ENCODE peak calls at places on chromosomes 6 and 20, in seven cellular contexts. One of them, this sample, is unnamed.

GRCh38 chr6:31617010-31617409 is 2.0 kb downstream of the AIF1 start:
- DNase-seq in AG09309: no peak
- DNase-seq in epithelial cell of esophagus: peak; percentile 64
- DNase-seq in heart right ventricle: no peak
- DNase-seq in CD4-positive, alpha-beta memory T cell: no peak
- DNase-seq in left ventricle myocardium inferior: no peak
- DNase-seq in GM23338: no peak
- DNase-seq in this sample: no peak

GRCh38 chr6:548517-548916 is 108.4 kb downstream of the HUS1B start:
- DNase-seq in AG09309: no peak
- DNase-seq in GM23338: no peak
- DNase-seq in heart right ventricle: no peak
- DNase-seq in left ventricle myocardium inferior: no peak
- DNase-seq in epithelial cell of esophagus: no peak
- DNase-seq in CD4-positive, alpha-beta memory T cell: peak; percentile 15
- DNase-seq in this sample: no peak

GRCh38 chr6:167094820-167095637 is 27.9 kb upstream of the CCR6 start:
- DNase-seq in AG09309: no peak
- DNase-seq in CD4-positive, alpha-beta memory T cell: no peak
- DNase-seq in heart right ventricle: no peak
- DNase-seq in epithelial cell of esophagus: no peak
- DNase-seq in left ventricle myocardium inferior: no peak
- DNase-seq in GM23338: no peak
- DNase-seq in this sample: no peak

GRCh38 chr6:136812174-136812573 is 10.2 kb upstream of the PEX7 start:
- DNase-seq in epithelial cell of esophagus: no peak
- DNase-seq in GM23338: no peak
- DNase-seq in CD4-positive, alpha-beta memory T cell: no peak
- DNase-seq in AG09309: no peak
- DNase-seq in left ventricle myocardium inferior: no peak
- DNase-seq in heart right ventricle: no peak
- DNase-seq in this sample: no peak

GRCh38 chr6:67790569-67790968 is 844.5 kb upstream of the ADGRB3 start:
- DNase-seq in GM23338: no peak
- DNase-seq in AG09309: no peak
- DNase-seq in left ventricle myocardium inferior: no peak
- DNase-seq in CD4-positive, alpha-beta memory T cell: no peak
- DNase-seq in epithelial cell of esophagus: no peak
- DNase-seq in heart right ventricle: no peak
- DNase-seq in this sample: no peak

GRCh38 chr20:58991720-58992119 is 10.7 kb downstream of the NELFCD start:
- DNase-seq in epithelial cell of esophagus: no peak
- DNase-seq in CD4-positive, alpha-beta memory T cell: no peak
- DNase-seq in AG09309: no peak
- DNase-seq in GM23338: no peak
- DNase-seq in left ventricle myocardium inferior: no peak
- DNase-seq in heart right ventricle: no peak
- DNase-seq in this sample: no peak

GRCh38 chr6:301929-302705 is 9.8 kb downstream of the DUSP22 start:
- DNase-seq in left ventricle myocardium inferior: no peak
- DNase-seq in CD4-positive, alpha-beta memory T cell: no peak
- DNase-seq in GM23338: no peak
- DNase-seq in heart right ventricle: no peak
- DNase-seq in epithelial cell of esophagus: no peak
- DNase-seq in AG09309: no peak
- DNase-seq in this sample: no peak

GRCh38 chr20:10466325-10466724 is 31.2 kb downstream of the SLX4IP start:
- DNase-seq in AG09309: no peak
- DNase-seq in CD4-positive, alpha-beta memory T cell: no peak
- DNase-seq in GM23338: peak; percentile 87
- DNase-seq in heart right ventricle: no peak
- DNase-seq in epithelial cell of esophagus: no peak
- DNase-seq in left ventricle myocardium inferior: no peak
- DNase-seq in this sample: no peak

GRCh38 chr20:59823860-59824259 is 109.6 kb downstream of the SYCP2 start:
- DNase-seq in heart right ventricle: no peak
- DNase-seq in epithelial cell of esophagus: no peak
- DNase-seq in left ventricle myocardium inferior: no peak
- DNase-seq in CD4-positive, alpha-beta memory T cell: no peak
- DNase-seq in AG09309: no peak
- DNase-seq in GM23338: no peak
- DNase-seq in this sample: no peak

GRCh38 chr6:125301435-125302391 is at the start of gene HDDC2:
- DNase-seq in epithelial cell of esophagus: peak; percentile 57
- DNase-seq in GM23338: peak; percentile 90
- DNase-seq in left ventricle myocardium inferior: peak; percentile 83
- DNase-seq in heart right ventricle: peak; percentile 84
- DNase-seq in CD4-positive, alpha-beta memory T cell: peak; percentile 32
- DNase-seq in AG09309: no peak
- DNase-seq in this sample: peak; percentile 15

GRCh38 chr20:64049060-64049886 is at the start of gene SOX18:
- DNase-seq in CD4-positive, alpha-beta memory T cell: no peak
- DNase-seq in GM23338: peak; percentile 76
- DNase-seq in epithelial cell of esophagus: peak; percentile 53
- DNase-seq in heart right ventricle: peak; percentile 68
- DNase-seq in left ventricle myocardium inferior: peak; percentile 64
- DNase-seq in AG09309: no peak
- DNase-seq in this sample: no peak

GRCh38 chr6:140040391-140040790 is 665.9 kb upstream of the CITED2 start:
- DNase-seq in GM23338: no peak
- DNase-seq in heart right ventricle: no peak
- DNase-seq in epithelial cell of esophagus: peak; percentile 78
- DNase-seq in AG09309: no peak
- DNase-seq in left ventricle myocardium inferior: no peak
- DNase-seq in CD4-positive, alpha-beta memory T cell: no peak
- DNase-seq in this sample: no peak

GRCh38 chr20:19071902-19072498 is 140.4 kb upstream of the SLC24A3 start:
- DNase-seq in AG09309: no peak
- DNase-seq in left ventricle myocardium inferior: no peak
- DNase-seq in CD4-positive, alpha-beta memory T cell: no peak
- DNase-seq in epithelial cell of esophagus: no peak
- DNase-seq in GM23338: no peak
- DNase-seq in heart right ventricle: no peak
- DNase-seq in this sample: no peak

GRCh38 chr6:129713806-129714338 is 3.9 kb upstream of the ARHGAP18 start:
- DNase-seq in heart right ventricle: no peak
- DNase-seq in left ventricle myocardium inferior: no peak
- DNase-seq in CD4-positive, alpha-beta memory T cell: no peak
- DNase-seq in AG09309: no peak
- DNase-seq in epithelial cell of esophagus: no peak
- DNase-seq in GM23338: no peak
- DNase-seq in this sample: no peak

GRCh38 chr6:30265166-30265565 is 52.0 kb upstream of the TRIM26 start:
- DNase-seq in left ventricle myocardium inferior: no peak
- DNase-seq in GM23338: no peak
- DNase-seq in heart right ventricle: no peak
- DNase-seq in CD4-positive, alpha-beta memory T cell: no peak
- DNase-seq in AG09309: no peak
- DNase-seq in epithelial cell of esophagus: no peak
- DNase-seq in this sample: no peak

GRCh38 chr6:113908801-113909200 is 51.7 kb downstream of the MARCKS start:
- DNase-seq in epithelial cell of esophagus: no peak
- DNase-seq in CD4-positive, alpha-beta memory T cell: no peak
- DNase-seq in heart right ventricle: no peak
- DNase-seq in GM23338: no peak
- DNase-seq in AG09309: no peak
- DNase-seq in left ventricle myocardium inferior: no peak
- DNase-seq in this sample: no peak

GRCh38 chr6:149861603-149862423 is 2.3 kb downstream of the LRP11 start:
- DNase-seq in AG09309: no peak
- DNase-seq in left ventricle myocardium inferior: no peak
- DNase-seq in epithelial cell of esophagus: no peak
- DNase-seq in CD4-positive, alpha-beta memory T cell: no peak
- DNase-seq in heart right ventricle: no peak
- DNase-seq in GM23338: no peak
- DNase-seq in this sample: no peak

GRCh38 chr6:21402368-21402767 is 191.2 kb upstream of the SOX4 start:
- DNase-seq in epithelial cell of esophagus: peak; percentile 57
- DNase-seq in CD4-positive, alpha-beta memory T cell: no peak
- DNase-seq in AG09309: peak; percentile 54
- DNase-seq in left ventricle myocardium inferior: no peak
- DNase-seq in heart right ventricle: no peak
- DNase-seq in GM23338: no peak
- DNase-seq in this sample: no peak

GRCh38 chr20:47115694-47116093 is 221.1 kb downstream of the EYA2 start:
- DNase-seq in AG09309: no peak
- DNase-seq in epithelial cell of esophagus: no peak
- DNase-seq in CD4-positive, alpha-beta memory T cell: no peak
- DNase-seq in heart right ventricle: no peak
- DNase-seq in left ventricle myocardium inferior: no peak
- DNase-seq in GM23338: no peak
- DNase-seq in this sample: no peak

GRCh38 chr6:112244428-112244827 is 9.9 kb downstream of the LAMA4 start:
- DNase-seq in GM23338: no peak
- DNase-seq in CD4-positive, alpha-beta memory T cell: no peak
- DNase-seq in AG09309: no peak
- DNase-seq in heart right ventricle: no peak
- DNase-seq in epithelial cell of esophagus: no peak
- DNase-seq in left ventricle myocardium inferior: no peak
- DNase-seq in this sample: no peak
- H3K4me3 ChIP-seq in GM23338: no peak overlapping the region
- H3K4me3 ChIP-seq in CD4-positive, alpha-beta memory T cell: no peak overlapping the region
- H3K4me3 ChIP-seq in AG09309: no peak overlapping the region
- H3K4me3 ChIP-seq in heart right ventricle: no peak overlapping the region
- H3K4me3 ChIP-seq in epithelial cell of esophagus: no peak overlapping the region
- H3K4me3 ChIP-seq in left ventricle myocardium inferior: peak overlapping the region; percentile 19
- H3K4me3 ChIP-seq in this sample: no peak overlapping the region

DNA sequence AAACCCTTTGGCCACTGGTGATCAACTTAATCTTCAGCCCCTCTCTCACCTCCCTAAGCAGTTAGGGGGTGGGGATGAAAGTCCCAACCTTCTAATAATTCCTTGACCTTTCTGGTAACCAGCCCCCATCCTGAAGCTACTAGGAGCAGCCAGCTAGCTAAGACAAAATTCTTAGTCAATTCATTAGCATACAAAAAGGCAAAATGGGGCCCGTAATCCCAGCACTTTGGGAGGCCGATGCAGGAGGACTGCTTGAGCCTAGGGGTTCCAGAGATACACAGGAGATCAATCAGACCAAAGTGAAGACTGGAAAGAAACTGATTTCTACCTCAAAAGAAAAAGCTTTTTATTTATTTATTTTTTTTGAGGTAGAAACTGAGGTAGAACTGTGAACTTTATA is 1.8 kb downstream of the ASCC3 start:
- DNase-seq in left ventricle myocardium inferior: no peak
- DNase-seq in CD4-positive, alpha-beta memory T cell: no peak
- DNase-seq in heart right ventricle: no peak
- DNase-seq in AG09309: no peak
- DNase-seq in GM23338: peak; percentile 58
- DNase-seq in epithelial cell of esophagus: no peak
- DNase-seq in this sample: no peak
- H3K4me3 ChIP-seq in left ventricle myocardium inferior: no peak overlapping the region
- H3K4me3 ChIP-seq in CD4-positive, alpha-beta memory T cell: no peak overlapping the region
- H3K4me3 ChIP-seq in heart right ventricle: no peak overlapping the region
- H3K4me3 ChIP-seq in AG09309: no peak overlapping the region
- H3K4me3 ChIP-seq in GM23338: peak overlapping the region; percentile 74
- H3K4me3 ChIP-seq in epithelial cell of esophagus: peak overlapping the region; percentile 1
- H3K4me3 ChIP-seq in this sample: no peak overlapping the region

GRCh38 chr6:28693751-28694443 is 168.2 kb downstream of the GPX5 start:
- DNase-seq in epithelial cell of esophagus: no peak
- DNase-seq in heart right ventricle: no peak
- DNase-seq in left ventricle myocardium inferior: no peak
- DNase-seq in CD4-positive, alpha-beta memory T cell: no peak
- DNase-seq in AG09309: no peak
- DNase-seq in GM23338: peak; percentile 80
- DNase-seq in this sample: no peak

GRCh38 chr6:28695671-28696537 is 170.2 kb downstream of the GPX5 start:
- DNase-seq in epithelial cell of esophagus: peak; percentile 41
- DNase-seq in GM23338: peak; percentile 38
- DNase-seq in CD4-positive, alpha-beta memory T cell: no peak
- DNase-seq in left ventricle myocardium inferior: no peak
- DNase-seq in heart right ventricle: no peak
- DNase-seq in AG09309: no peak
- DNase-seq in this sample: no peak

DNA sequence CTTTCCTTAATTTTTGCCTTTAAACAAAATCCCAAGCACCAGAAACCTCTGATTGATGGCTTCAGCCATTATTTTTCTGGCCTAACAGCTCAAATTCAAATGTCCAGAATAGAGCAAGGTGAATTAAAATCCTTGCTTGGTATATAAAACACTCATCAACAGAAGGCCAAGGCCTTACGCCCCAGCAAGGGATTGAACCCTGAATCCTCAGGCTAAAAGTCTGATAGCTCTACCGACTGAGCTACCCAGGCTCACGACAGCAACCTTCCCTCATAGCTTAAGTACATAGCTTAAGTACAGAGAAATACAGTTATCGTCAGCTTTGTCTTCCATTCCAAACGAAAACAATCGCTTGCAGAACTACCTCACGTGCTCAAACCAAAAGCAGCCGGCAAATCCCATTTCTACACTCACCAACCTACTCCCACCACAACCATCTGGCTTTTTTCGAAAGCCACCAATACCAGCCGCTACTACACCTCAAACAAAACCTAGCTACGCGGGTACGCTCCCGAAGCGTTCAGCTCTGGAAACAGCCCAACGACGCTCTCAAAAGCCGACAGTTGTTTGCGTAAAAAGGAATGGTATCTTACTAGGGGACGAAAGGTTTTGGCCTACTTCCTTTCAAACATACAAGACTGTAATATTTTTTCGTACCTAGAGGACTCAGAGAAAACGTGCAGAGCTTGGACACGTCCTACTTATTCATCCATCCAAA is 167.5 kb downstream of the GPX5 start:
- DNase-seq in left ventricle myocardium inferior: no peak
- DNase-seq in GM23338: peak; percentile 68
- DNase-seq in CD4-positive, alpha-beta memory T cell: no peak
- DNase-seq in heart right ventricle: no peak
- DNase-seq in AG09309: no peak
- DNase-seq in epithelial cell of esophagus: peak; percentile 22
- DNase-seq in this sample: no peak
- H3K4me3 ChIP-seq in left ventricle myocardium inferior: no peak overlapping the region
- H3K4me3 ChIP-seq in GM23338: peak overlapping the region; percentile 94
- H3K4me3 ChIP-seq in CD4-positive, alpha-beta memory T cell: no peak overlapping the region
- H3K4me3 ChIP-seq in heart right ventricle: no peak overlapping the region
- H3K4me3 ChIP-seq in AG09309: no peak overlapping the region
- H3K4me3 ChIP-seq in epithelial cell of esophagus: no peak overlapping the region
- H3K4me3 ChIP-seq in this sample: no peak overlapping the region

DNA sequence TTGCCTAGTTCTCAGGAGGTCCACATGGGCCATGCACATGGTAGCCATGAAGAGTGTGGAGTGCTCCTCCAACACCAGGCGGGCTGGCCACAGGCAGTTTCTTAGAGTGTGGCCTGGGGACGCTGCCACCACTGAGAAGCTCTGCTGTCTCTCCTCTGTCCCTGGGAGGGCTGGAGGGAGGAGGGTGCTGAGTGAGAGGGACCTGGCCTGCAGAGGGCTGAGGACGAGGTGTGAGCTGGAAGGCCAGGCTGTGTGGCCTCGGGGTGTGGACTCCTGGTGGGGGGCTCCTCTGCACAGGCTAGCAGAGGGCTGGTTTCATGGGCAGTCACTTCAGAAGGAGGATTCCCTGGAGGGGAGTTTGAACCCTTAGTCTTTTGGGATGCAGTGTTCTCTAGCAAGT is 39.7 kb downstream of the SYNJ2 start:
- DNase-seq in CD4-positive, alpha-beta memory T cell: no peak
- DNase-seq in left ventricle myocardium inferior: peak; percentile 5
- DNase-seq in AG09309: no peak
- DNase-seq in heart right ventricle: no peak
- DNase-seq in GM23338: no peak
- DNase-seq in epithelial cell of esophagus: no peak
- DNase-seq in this sample: no peak
- H3K4me3 ChIP-seq in CD4-positive, alpha-beta memory T cell: no peak overlapping the region
- H3K4me3 ChIP-seq in left ventricle myocardium inferior: no peak overlapping the region
- H3K4me3 ChIP-seq in AG09309: no peak overlapping the region
- H3K4me3 ChIP-seq in heart right ventricle: no peak overlapping the region
- H3K4me3 ChIP-seq in GM23338: no peak overlapping the region
- H3K4me3 ChIP-seq in epithelial cell of esophagus: no peak overlapping the region
- H3K4me3 ChIP-seq in this sample: no peak overlapping the region

This sample was measured in LNCaP clone FGC.